ENCODE peak calls at places on chromosomes 3 and 15, in ten cellular contexts. R is MM.1S, Q is dorsolateral prefrontal cortex, V is fibroblast of the aortic adventitia, Z is A549, A is GM12865, L is left ventricle myocardium inferior, C is fibroblast of mammary gland, B is choroid plexus epithelial cell, G is K562. J is an unnamed sample.

GRCh38 chr3:58526124-58526957 is 10.6 kb downstream of the ACOX2 start:
- DNase-seq in R (no peak), Q (no peak), V (peak), Z (peak), A (no peak), L (no peak), C (peak), B (peak), G (no peak), J (peak)

GRCh38 chr15:69132935-69133861 is 27.2 kb upstream of the GLCE start:
- DNase-seq in R (no peak), Q (no peak), V (no peak), Z (no peak), A (no peak), L (no peak), C (no peak), B (no peak), G (no peak), J (no peak)

GRCh38 chr3:37319784-37320183 is 145.4 kb upstream of the LRRFIP2 start:
- DNase-seq in R (no peak), Q (no peak), V (peak), Z (no peak), A (no peak), L (no peak), C (no peak), B (no peak), G (no peak), J (no peak)

GRCh38 chr3:169759256-169759655 is 5.6 kb downstream of the TERC start:
- DNase-seq in R (peak), Q (no peak), V (no peak), Z (no peak), A (peak), L (no peak), C (peak), B (peak), G (no peak), J (peak)

GRCh38 chr3:51002495-51002894 is 327.8 kb downstream of the DOCK3 start:
- DNase-seq in R (no peak), Q (no peak), V (no peak), Z (no peak), A (no peak), L (no peak), C (no peak), B (no peak), G (no peak), J (no peak)

GRCh38 chr3:147651107-147651506 is 241.9 kb downstream of the ZIC1 start:
- DNase-seq in R (no peak), Q (no peak), V (peak), Z (no peak), A (no peak), L (peak), C (peak), B (peak), G (no peak), J (no peak)

GRCh38 chr3:72520690-72521308 is 327.4 kb downstream of the SHQ1 start:
- DNase-seq in R (no peak), Q (no peak), V (no peak), Z (no peak), A (peak), L (no peak), C (peak), B (peak), G (no peak), J (no peak)

GRCh38 chr3:109241459-109241858 is 74.9 kb downstream of the DPPA2 start:
- DNase-seq in R (no peak), Q (no peak), V (no peak), Z (no peak), A (no peak), L (no peak), C (no peak), B (no peak), G (no peak), J (no peak)

GRCh38 chr3:174767853-174768382 is 91.2 kb upstream of the NAALADL2 start:
- DNase-seq in R (no peak), Q (no peak), V (peak), Z (no peak), A (no peak), L (no peak), C (peak), B (peak), G (no peak), J (peak)

GRCh38 chr3:72255736-72256559 is 471.0 kb upstream of the PROK2 start:
- DNase-seq in R (peak), Q (no peak), V (no peak), Z (no peak), A (peak), L (peak), C (no peak), B (peak), G (no peak), J (no peak)

GRCh38 chr3:184632551-184632950 is 71.0 kb downstream of the EPHB3 start:
- DNase-seq in R (no peak), Q (no peak), V (no peak), Z (no peak), A (no peak), L (no peak), C (no peak), B (no peak), G (no peak), J (no peak)

GRCh38 chr15:50046868-50047267 is 72.2 kb downstream of the ATP8B4 start:
- DNase-seq in R (no peak), Q (no peak), V (peak), Z (no peak), A (no peak), L (no peak), C (no peak), B (peak), G (no peak), J (no peak)

GRCh38 chr3:14678015-14678503 is 3.1 kb downstream of the C3orf20 start:
- DNase-seq in R (no peak), Q (no peak), V (no peak), Z (no peak), A (no peak), L (no peak), C (no peak), B (no peak), G (no peak), J (no peak)

GRCh38 chr15:43920815-43921214 is 94.0 kb downstream of the WDR76 start:
- DNase-seq in R (no peak), Q (no peak), V (no peak), Z (no peak), A (peak), L (no peak), C (no peak), B (peak), G (no peak), J (no peak)

GRCh38 chr15:34359416-34359815 is 7.6 kb downstream of the LPCAT4 start:
- DNase-seq in R (no peak), Q (no peak), V (no peak), Z (no peak), A (no peak), L (no peak), C (no peak), B (no peak), G (no peak), J (no peak)

GRCh38 chr3:109731639-109732473 is 394.5 kb upstream of the DPPA4 start:
- DNase-seq in R (peak), Q (no peak), V (peak), Z (peak), A (peak), L (no peak), C (peak), B (peak), G (peak), J (peak)

GRCh38 chr15:40746916-40747418 is 8.1 kb downstream of the RMDN3 start:
- DNase-seq in R (no peak), Q (no peak), V (peak), Z (no peak), A (no peak), L (no peak), C (peak), B (peak), G (no peak), J (peak)

GRCh38 chr15:85642693-85643058 is 152.0 kb downstream of the KLHL25 start:
- DNase-seq in R (no peak), Q (no peak), V (peak), Z (no peak), A (no peak), L (peak), C (peak), B (peak), G (no peak), J (peak)

GRCh38 chr3:129119365-129120100 is 2.1 kb downstream of the RAB43 start:
- DNase-seq in R (peak), Q (no peak), V (no peak), Z (no peak), A (no peak), L (no peak), C (no peak), B (peak), G (peak), J (no peak)

GRCh38 chr15:78927077-78927790 is 17.6 kb downstream of the CTSH start:
- DNase-seq in R (no peak), Q (no peak), V (no peak), Z (no peak), A (no peak), L (no peak), C (no peak), B (no peak), G (no peak), J (no peak)

GRCh38 chr3:75906555-75907112 is 121.3 kb upstream of the ZNF717 start:
- DNase-seq in R (no peak), Q (peak), V (no peak), Z (no peak), A (no peak), L (no peak), C (no peak), B (peak), G (no peak), J (peak)

GRCh38 chr15:87354661-87355410 is 901.7 kb downstream of the NTRK3 start:
- DNase-seq in R (no peak), Q (no peak), V (peak), Z (no peak), A (no peak), L (no peak), C (peak), B (peak), G (no peak), J (peak)

GRCh38 chr3:10408680-10409079 is 87.8 kb upstream of the SEC13 start:
- DNase-seq in R (peak), Q (no peak), V (no peak), Z (no peak), A (no peak), L (no peak), C (no peak), B (peak), G (no peak), J (peak)

GRCh38 chr3:183161552-183162345 is 785 bp downstream of the LAMP3 start:
- DNase-seq in R (peak), Q (no peak), V (peak), Z (no peak), A (peak), L (no peak), C (no peak), B (peak), G (no peak), J (no peak)

GRCh38 chr3:40505599-40506462 is at the start of gene ZNF620:
- DNase-seq in R (peak), Q (peak), V (peak), Z (peak), A (peak), L (peak), C (peak), B (peak), G (peak), J (peak)

GRCh38 chr3:4633078-4634004 is 140.2 kb downstream of the ITPR1 start:
- DNase-seq in R (peak), Q (no peak), V (peak), Z (peak), A (peak), L (no peak), C (peak), B (peak), G (peak), J (peak)

GRCh38 chr15:94587071-94587470 is 355.7 kb downstream of the MCTP2 start:
- DNase-seq in R (no peak), Q (no peak), V (no peak), Z (no peak), A (no peak), L (no peak), C (no peak), B (no peak), G (no peak), J (no peak)

GRCh38 chr3:59775106-59775505 is 725.3 kb upstream of the CFAP20DC start:
- DNase-seq in R (no peak), Q (no peak), V (no peak), Z (no peak), A (no peak), L (no peak), C (peak), B (peak), G (no peak), J (no peak)

GRCh38 chr3:194395201-194395600 is 3.9 kb downstream of the GP5 start:
- DNase-seq in R (no peak), Q (no peak), V (no peak), Z (no peak), A (no peak), L (no peak), C (peak), B (peak), G (no peak), J (peak)

DNA sequence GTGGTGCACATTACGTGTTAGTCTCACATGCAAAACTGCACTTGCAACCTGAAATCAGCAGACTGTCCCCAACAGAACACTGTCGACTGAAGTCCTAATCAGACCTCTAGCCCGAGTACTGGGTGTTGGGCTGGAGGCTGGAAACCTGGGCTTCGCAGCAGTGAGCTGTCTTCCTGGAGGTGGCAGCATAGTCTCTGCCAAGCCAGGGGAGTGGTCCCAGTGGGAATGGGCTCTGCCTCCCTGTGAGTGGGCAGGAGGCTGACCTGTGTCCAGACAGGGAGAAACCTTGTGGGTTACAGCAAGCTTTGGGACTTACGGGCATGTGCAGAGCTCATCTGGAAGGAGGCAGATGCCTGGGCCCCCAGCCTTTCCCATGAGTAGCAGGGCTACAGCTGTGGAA is 38.2 kb upstream of the MYZAP start:
- DNase-seq in R (no peak), Q (no peak), V (no peak), Z (no peak), A (no peak), L (no peak), C (no peak), B (no peak), G (no peak), J (no peak)
- TF ChIP-seq CTCF in R (no peak), Q (no peak), V (no peak), Z (no peak), A (no peak), L (no peak), C (no peak), B (no peak), G (no peak), J (no peak)

DNA sequence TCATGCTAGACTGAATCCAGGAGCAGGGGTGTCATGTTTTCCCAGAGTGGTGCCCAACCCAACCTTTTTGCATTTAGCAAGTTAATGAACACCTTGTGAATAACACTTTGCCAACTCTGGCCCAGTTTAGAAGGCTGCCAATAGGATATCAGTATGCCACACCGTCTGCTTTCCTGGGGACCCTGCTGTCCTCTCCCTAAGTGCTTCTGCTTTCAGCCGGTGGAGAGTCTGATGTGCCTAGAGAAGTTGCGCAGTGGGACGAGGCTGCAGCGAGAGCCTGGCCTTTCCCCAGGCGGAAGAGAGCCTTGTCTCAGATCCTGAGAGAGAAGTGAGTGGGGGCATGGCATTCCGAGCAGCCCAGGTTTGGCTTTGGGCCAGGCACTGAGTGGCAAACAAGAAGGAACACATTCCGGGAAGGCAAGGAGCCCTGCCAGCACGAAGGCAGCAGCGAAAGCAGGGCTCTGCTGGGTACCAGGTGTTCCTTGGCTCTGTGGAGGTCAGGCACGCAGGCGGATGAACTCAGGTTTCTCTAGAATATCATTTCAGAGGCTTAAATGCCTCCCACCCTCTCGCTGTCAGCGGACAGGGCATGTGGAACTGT is 36.9 kb downstream of the SENP8 start:
- DNase-seq in R (no peak), Q (peak), V (peak), Z (peak), A (no peak), L (peak), C (peak), B (no peak), G (no peak), J (peak)
- H3K4me3 ChIP-seq in R (no peak), Q (peak), V (peak), Z (peak), A (no peak), L (peak), C (peak), B (no peak), G (no peak), J (peak)

DNA sequence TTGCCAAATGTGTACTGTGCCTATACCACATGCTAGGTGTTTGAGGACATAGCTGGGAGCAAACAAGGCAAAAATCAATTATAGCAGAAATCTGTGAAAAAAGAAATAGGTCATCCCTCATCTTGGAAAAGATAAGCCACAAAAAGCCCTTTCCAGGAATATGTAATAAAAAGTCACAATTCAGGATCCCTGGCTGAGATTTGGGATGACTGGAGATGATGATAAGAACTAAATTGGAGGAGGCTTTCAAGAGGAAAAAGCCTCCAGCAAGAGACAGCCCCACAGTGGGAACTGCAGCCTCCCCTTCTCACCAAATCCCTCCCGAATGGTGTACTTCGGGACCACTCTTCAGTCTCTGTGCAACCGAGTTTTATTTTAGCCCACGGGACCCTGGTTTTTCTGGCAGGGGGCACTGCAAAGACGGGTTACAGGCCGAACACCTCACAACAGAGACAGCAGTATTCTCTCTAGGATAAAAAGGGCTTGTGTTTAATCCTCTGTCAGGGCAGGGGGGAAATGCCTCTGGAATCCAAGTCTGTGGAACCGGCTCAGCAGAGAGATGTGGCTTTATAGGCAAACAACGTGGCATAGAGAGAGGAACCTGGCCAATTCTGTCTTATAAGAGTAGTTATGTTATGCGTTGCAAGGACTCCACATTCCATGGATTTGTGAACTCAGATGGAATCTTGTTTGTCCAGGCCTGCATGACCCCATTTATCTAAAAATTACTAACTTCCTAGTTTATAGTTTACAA is 1.2 kb upstream of the LMCD1 start:
- DNase-seq in R (no peak), Q (peak), V (peak), Z (no peak), A (no peak), L (no peak), C (peak), B (peak), G (no peak), J (peak)
- TF ChIP-seq CTCF in R (no peak), Q (no peak), V (no peak), Z (no peak), A (no peak), L (no peak), C (no peak), B (no peak), G (no peak), J (no peak)

GRCh38 chr3:65597225-65597951 is 441.3 kb downstream of the MAGI1 start:
- DNase-seq in R (no peak), Q (peak), V (peak), Z (no peak), A (no peak), L (no peak), C (no peak), B (no peak), G (no peak), J (peak)

GRCh38 chr3:65597952-65598413 is 440.7 kb downstream of the MAGI1 start:
- DNase-seq in R (no peak), Q (no peak), V (no peak), Z (no peak), A (no peak), L (no peak), C (no peak), B (no peak), G (peak), J (no peak)

GRCh38 chr3:65595997-65596300 is 442.8 kb downstream of the MAGI1 start:
- DNase-seq in R (no peak), Q (no peak), V (no peak), Z (no peak), A (no peak), L (no peak), C (no peak), B (no peak), G (no peak), J (no peak)

GRCh38 chr3:65595222-65595996 is 443.3 kb downstream of the MAGI1 start:
- DNase-seq in R (no peak), Q (no peak), V (no peak), Z (no peak), A (no peak), L (no peak), C (no peak), B (no peak), G (no peak), J (no peak)

DNA sequence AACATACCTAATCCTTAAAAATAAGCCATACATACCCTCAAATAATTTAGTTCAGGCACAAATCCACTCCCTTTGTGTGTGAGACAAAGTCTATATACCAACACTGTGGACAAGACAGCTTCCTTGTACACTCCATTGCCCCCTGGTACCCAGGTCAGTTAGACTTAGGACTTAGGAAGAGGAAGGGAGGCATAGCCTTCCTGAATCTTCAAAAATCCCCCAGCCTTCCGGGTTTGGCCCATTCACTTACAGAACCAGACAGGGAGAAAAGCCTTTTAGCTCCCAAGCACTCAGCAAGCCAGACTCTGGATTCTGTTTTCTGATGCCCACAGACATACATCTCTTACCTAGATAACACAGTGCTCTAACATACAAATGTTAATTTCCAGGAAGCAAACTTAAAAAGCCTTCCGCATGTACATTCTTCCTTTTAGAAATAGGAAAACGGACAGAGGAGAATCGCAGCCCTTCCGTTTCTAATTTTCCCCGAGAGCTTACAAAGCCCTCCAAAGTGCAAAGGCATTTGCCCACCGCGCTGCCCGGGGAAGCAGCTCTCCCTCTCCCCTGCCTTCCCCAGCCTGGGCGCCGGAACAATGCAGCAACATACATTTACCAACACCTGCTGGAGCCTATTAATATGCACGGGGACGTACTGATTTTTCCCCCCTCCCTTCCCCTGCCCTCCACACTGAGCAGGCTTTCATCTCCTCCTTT is 442.1 kb downstream of the MAGI1 start:
- DNase-seq in R (no peak), Q (no peak), V (no peak), Z (no peak), A (no peak), L (no peak), C (no peak), B (no peak), G (no peak), J (no peak)
- H3K4me3 ChIP-seq in R (no peak), Q (peak), V (peak), Z (no peak), A (no peak), L (peak), C (no peak), B (peak), G (peak), J (no peak)

DNA sequence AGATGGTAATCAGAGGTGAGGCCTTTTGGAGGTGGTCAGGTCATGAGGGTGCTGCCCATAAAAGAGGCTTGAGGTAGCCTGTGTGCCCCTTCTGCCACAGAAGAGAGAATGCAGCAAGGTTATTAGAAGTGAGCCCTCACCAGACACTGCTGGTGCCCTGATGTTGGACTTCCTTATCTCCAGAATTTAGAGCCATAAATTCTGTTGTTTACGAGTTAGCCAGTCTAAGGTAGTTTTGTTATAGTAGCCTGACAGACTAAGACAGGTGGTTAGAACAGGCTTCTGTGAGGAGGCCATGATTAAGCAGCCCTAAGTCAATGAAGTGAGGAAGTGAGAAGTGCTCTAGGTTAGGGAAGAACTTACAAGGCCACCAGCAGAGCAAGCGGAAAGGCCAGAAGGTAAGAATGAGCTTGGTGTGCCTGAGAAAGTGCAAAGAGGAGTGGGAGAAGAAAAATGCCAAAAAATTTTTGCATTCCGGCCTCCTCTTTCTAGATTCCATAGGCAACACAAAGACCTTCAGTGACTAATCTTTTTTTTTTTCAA is 44.2 kb upstream of the STT3B start:
- DNase-seq in R (no peak), Q (no peak), V (no peak), Z (no peak), A (no peak), L (no peak), C (no peak), B (no peak), G (no peak), J (no peak)
- TF ChIP-seq CTCF in R (no peak), Q (no peak), V (no peak), Z (no peak), A (no peak), L (no peak), C (no peak), B (no peak), G (no peak), J (no peak)

J was measured in fibroblast of pulmonary artery.